ENCODE peak calls at places on chromosomes 4 and X, in six cellular contexts. C is AG10803, G is hepatocyte, K is cardiac fibroblast, J is endodermal cell, P is heart right ventricle. N is an unnamed sample.

GRCh38 chr4:24322517-24322916 is 261.8 kb downstream of the DHX15 start:
- DNase-seq in J (peak), K (peak), G (no peak), C (peak), P (no peak), N (no peak)

GRCh38 chr4:125322363-125322730 is 7.6 kb downstream of the FAT4 start:
- DNase-seq in C (peak), G (no peak), J (no peak), P (peak), K (peak), N (no peak)

GRCh38 chr4:80011636-80012236 is 61.3 kb downstream of the ANTXR2 start:
- DNase-seq in J (no peak), C (peak), P (no peak), K (peak), G (no peak), N (no peak)

GRCh38 chrX:120468071-120468470 is 1.0 kb downstream of the LAMP2 start:
- DNase-seq in C (no peak), G (no peak), P (no peak), K (no peak), J (no peak), N (no peak)

GRCh38 chr4:15469402-15470148 is at the start of gene CC2D2A:
- DNase-seq in K (peak), G (peak), J (peak), C (peak), P (no peak), N (peak)

GRCh38 chrX:71098302-71098701 is 2.7 kb downstream of the FOXO4 start:
- DNase-seq in K (peak), P (peak), C (peak), G (peak), J (peak), N (no peak)

GRCh38 chr4:184756399-184756798 is 22.5 kb upstream of the CENPU start:
- DNase-seq in C (peak), K (peak), G (peak), P (no peak), J (no peak), N (no peak)

GRCh38 chr4:76690906-76691275 is 207.1 kb downstream of the SOWAHB start:
- DNase-seq in C (peak), K (no peak), J (no peak), G (no peak), P (no peak), N (peak)

DNA sequence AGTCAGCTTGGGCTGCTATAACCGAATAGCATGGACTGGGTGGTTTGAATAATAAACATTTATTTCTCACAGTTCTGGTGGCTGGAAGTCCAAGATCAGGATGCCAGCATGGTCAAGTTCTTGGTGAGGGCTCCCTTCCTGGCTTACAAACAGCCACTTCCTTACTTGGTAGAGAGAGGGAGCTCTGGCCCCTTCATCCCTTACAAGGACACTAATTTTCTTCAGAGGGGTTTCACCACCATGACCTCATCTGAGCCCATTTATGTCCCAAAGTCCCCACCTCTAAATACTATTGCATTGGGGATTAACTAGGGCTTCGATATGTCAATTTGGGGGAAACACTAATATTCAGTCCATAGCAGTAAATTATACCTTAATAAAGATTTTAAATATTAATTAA is 61.8 kb downstream of the CLNK start:
- DNase-seq in J (no peak), K (peak), C (no peak), G (no peak), P (no peak), N (no peak)
- TF ChIP-seq CTCF in J (peak), K (peak), C (peak), G (peak), P (peak), N (peak)

GRCh38 chr4:129344058-129344457 is 248.1 kb downstream of the C4orf33 start:
- DNase-seq in G (peak), P (peak), C (peak), J (peak), K (peak), N (peak)
- H3K4me3 ChIP-seq in G (no peak), P (no peak), C (no peak), J (no peak), K (no peak), N (no peak)

DNA sequence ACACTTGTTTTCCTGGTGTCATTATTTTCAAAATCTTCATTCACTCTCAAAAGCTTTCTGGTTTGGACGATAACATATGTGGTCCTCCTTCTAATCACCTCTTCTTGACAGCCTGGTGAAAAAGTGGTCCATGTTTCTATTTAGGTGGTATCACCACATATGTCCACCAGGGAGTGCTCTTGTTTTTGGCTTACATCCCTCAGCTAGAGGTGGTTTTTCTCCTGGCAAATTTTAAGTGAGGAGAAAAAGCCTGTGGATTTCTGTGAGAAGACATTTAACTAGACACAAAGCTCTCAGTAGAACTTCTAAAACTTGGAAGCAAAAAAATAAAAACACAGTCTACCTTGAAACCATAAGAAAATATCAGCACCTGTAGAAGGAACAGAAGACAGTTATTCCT is 58.0 kb upstream of the FRMPD4 start:
- DNase-seq in K (peak), G (peak), P (no peak), J (no peak), C (peak), N (no peak)
- TF ChIP-seq CTCF in K (peak), G (peak), P (peak), J (peak), C (peak), N (peak)

DNA sequence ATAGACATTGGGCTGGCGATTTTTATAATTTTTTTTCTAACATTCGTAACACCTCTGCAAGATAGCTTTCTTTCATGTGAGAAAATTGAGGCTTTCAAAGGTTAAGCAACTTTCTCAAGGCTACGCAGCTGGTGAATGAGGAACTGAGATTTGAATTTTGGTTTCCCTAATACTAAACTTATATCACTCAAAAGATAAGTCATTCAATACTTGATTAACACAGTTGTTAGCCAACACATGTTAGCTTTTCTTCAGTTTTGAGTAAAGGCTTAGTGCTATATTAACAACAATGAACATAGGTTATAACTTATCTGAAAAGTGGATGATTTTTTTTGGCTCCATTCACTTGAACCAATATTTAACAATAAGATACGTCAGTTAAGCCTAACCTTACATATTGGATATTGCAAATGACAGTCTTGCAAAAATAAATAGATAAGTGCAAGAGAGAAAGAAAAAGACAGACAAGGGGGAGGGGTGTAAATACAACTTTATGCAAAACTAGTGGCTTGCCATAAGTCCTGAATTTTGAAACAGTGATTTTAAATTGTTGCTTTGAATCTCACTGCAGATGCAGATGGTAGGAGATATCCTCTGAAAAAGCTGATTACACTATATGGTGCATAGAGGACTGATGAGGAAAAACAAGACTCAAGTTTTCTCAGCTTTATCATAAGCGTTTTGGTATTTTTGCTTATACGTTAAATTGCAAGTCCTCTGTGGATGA is 11.1 kb upstream of the GPM6A start:
- DNase-seq in C (no peak), G (no peak), J (no peak), K (no peak), P (no peak), N (no peak)
- H3K4me3 ChIP-seq in C (no peak), G (no peak), J (no peak), K (no peak), P (no peak), N (no peak)

GRCh38 chr4:89482248-89482647 is 174.6 kb upstream of the GPRIN3 start:
- DNase-seq in G (peak), P (no peak), K (peak), C (peak), J (peak), N (peak)
- TF ChIP-seq CTCF in G (peak), P (peak), K (peak), C (no peak), J (peak), N (peak)

DNA sequence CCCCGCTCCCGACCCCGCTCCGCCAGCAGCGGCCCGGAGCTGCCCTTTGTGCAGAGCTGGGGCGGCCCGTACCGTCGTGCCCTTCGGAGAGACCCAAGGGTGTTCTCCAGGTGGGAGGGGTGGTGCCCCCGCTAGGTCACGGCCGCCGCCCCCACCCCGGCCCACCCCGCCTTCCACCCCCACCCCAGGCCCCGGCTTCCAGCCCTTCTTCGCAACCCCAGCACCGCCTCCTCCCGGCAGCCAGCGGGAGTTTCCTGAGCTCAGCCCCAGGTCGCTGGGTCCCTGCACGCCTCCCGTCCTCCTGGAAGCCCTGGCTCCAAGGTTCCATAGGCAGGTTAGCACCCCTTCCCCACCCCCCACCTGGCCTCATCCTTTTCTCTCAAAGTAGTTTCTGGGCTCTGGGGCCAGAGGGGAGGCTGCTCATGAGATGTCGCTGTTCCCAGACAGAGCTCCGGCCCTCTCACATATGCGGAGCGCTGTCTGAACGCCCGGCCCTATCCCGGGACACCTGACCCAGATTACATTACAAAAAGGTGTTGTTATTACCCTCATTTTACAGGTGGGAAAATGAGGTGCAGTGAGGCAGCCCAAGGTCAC is 25.2 kb upstream of the FGFR3 start:
- DNase-seq in P (no peak), K (peak), G (peak), J (peak), C (peak), N (no peak)
- H3K4me3 ChIP-seq in P (peak), K (peak), G (no peak), J (peak), C (peak), N (no peak)